ENCODE peak calls at places on chromosomes 4 and X, in four cellular contexts. Y is stimulated activated CD4-positive, alpha-beta T cell treated with anti-CD3 and anti-CD28 coated beads, Interleukin-2, amount 100 ng/mL, for 24 hours; P is anterior cingulate cortex; J is GM13977. N is an unnamed sample.

GRCh38 chr4:7237863-7238262 is 45.5 kb downstream of the SORCS2 start:
- DNase-seq in Y (no peak), P (no peak), J (no peak), N (no peak)

GRCh38 chrX:130120321-130120731 is 10.0 kb upstream of the ELF4 start:
- DNase-seq in P (no peak), J (peak; percentile 60), Y (no peak), N (no peak)

GRCh38 chrX:33218819-33219218 is 7.5 kb upstream of the DMD start:
- DNase-seq in Y (no peak), P (no peak), J (no peak), N (no peak)

GRCh38 chr4:102843938-102844337 is 16.6 kb upstream of the UBE2D3 start:
- DNase-seq in Y (no peak), P (no peak), J (no peak), N (no peak)

GRCh38 chr4:163071308-163071707 is 95.4 kb downstream of the NAF1 start:
- DNase-seq in Y (no peak), P (no peak), J (no peak), N (no peak)

GRCh38 chr4:183602444-183603102 is 56.4 kb downstream of the RWDD4 start:
- DNase-seq in Y (no peak), J (no peak), P (no peak), N (no peak)

GRCh38 chr4:144820706-144821105 is 174.8 kb downstream of the HHIP start:
- DNase-seq in Y (no peak), J (no peak), P (no peak), N (no peak)

GRCh38 chr4:86556791-86557415 is 37.2 kb upstream of the PTPN13 start:
- DNase-seq in J (no peak), P (no peak), Y (no peak), N (no peak)

GRCh38 chrX:46965125-46965758 is 53.0 kb downstream of the JADE3 start:
- DNase-seq in P (no peak), Y (no peak), J (no peak), N (no peak)

GRCh38 chrX:15985937-15986336 is 131.3 kb upstream of the AP1S2 start:
- DNase-seq in J (no peak), Y (peak; percentile 19), P (no peak), N (peak; percentile 0)

GRCh38 chr4:38109896-38110295 is 149.7 kb downstream of the PTTG2 start:
- DNase-seq in P (no peak), Y (no peak), J (no peak), N (no peak)

GRCh38 chr4:82786794-82787193 is 11.8 kb downstream of the SCD5 start:
- DNase-seq in P (no peak), Y (no peak), J (no peak), N (no peak)

GRCh38 chr4:101288365-101289145 is 58.8 kb downstream of the PPP3CA start:
- DNase-seq in P (no peak), Y (no peak), J (no peak), N (no peak)

GRCh38 chrX:39519566-39520301 is 578.0 kb downstream of the BCOR start:
- DNase-seq in P (no peak), Y (no peak), J (no peak), N (no peak)

GRCh38 chr4:125112536-125112935 is 202.2 kb upstream of the FAT4 start:
- DNase-seq in P (no peak), Y (no peak), J (no peak), N (no peak)

GRCh38 chr4:686371-687040 is 2.4 kb downstream of the SLC49A3 start:
- DNase-seq in P (no peak), Y (no peak), J (no peak), N (no peak)

GRCh38 chr4:154464654-154465053 is 26.9 kb downstream of the DCHS2 start:
- DNase-seq in P (no peak), J (no peak), Y (no peak), N (no peak)